ENCODE peak calls at places on chromosomes 13 and 19, in five cellular contexts. One of them, this sample, is unnamed.

GRCh38 chr13:57633141-57633949 is 1.8 kb downstream of the PCDH17 start:
- DNase-seq in brain microvascular endothelial cell: no peak
- DNase-seq in A549: no peak
- DNase-seq in mammary epithelial cell: no peak
- DNase-seq in endothelial cell of umbilical vein: peak; percentile 51
- DNase-seq in this sample: no peak

GRCh38 chr19:42028304-42029216 is 34.5 kb upstream of the ATP1A3 start:
- DNase-seq in brain microvascular endothelial cell: no peak
- DNase-seq in A549: peak; percentile 56
- DNase-seq in mammary epithelial cell: no peak
- DNase-seq in endothelial cell of umbilical vein: no peak
- DNase-seq in this sample: peak; percentile 26

GRCh38 chr13:27621116-27621365 is 651 bp upstream of the POLR1D start:
- DNase-seq in brain microvascular endothelial cell: no peak
- DNase-seq in A549: no peak
- DNase-seq in mammary epithelial cell: no peak
- DNase-seq in endothelial cell of umbilical vein: peak; percentile 69
- DNase-seq in this sample: no peak

GRCh38 chr13:113638806-113639205 is 19.2 kb downstream of the ATP4B start:
- DNase-seq in brain microvascular endothelial cell: no peak
- DNase-seq in A549: no peak
- DNase-seq in mammary epithelial cell: no peak
- DNase-seq in endothelial cell of umbilical vein: no peak
- DNase-seq in this sample: no peak

GRCh38 chr13:112234131-112234875 is 141.9 kb upstream of the SPACA7 start:
- DNase-seq in brain microvascular endothelial cell: no peak
- DNase-seq in A549: no peak
- DNase-seq in mammary epithelial cell: no peak
- DNase-seq in endothelial cell of umbilical vein: no peak
- DNase-seq in this sample: no peak

GRCh38 chr19:43809762-43810696 is 7.8 kb upstream of the LYPD5 start:
- DNase-seq in brain microvascular endothelial cell: peak; percentile 25
- DNase-seq in A549: peak; percentile 82
- DNase-seq in mammary epithelial cell: peak; percentile 60
- DNase-seq in endothelial cell of umbilical vein: peak; percentile 58
- DNase-seq in this sample: peak; percentile 74

GRCh38 chr19:34688592-34688991 is 11.1 kb downstream of the ZNF302 start:
- DNase-seq in brain microvascular endothelial cell: no peak
- DNase-seq in A549: no peak
- DNase-seq in mammary epithelial cell: no peak
- DNase-seq in endothelial cell of umbilical vein: no peak
- DNase-seq in this sample: no peak

GRCh38 chr13:111575719-111576118 is 255.3 kb downstream of the TEX29 start:
- DNase-seq in brain microvascular endothelial cell: no peak
- DNase-seq in A549: no peak
- DNase-seq in mammary epithelial cell: no peak
- DNase-seq in endothelial cell of umbilical vein: no peak
- DNase-seq in this sample: no peak

GRCh38 chr19:2345794-2346663 is 14.0 kb upstream of the TMPRSS9 start:
- DNase-seq in brain microvascular endothelial cell: no peak
- DNase-seq in A549: no peak
- DNase-seq in mammary epithelial cell: no peak
- DNase-seq in endothelial cell of umbilical vein: peak; percentile 37
- DNase-seq in this sample: peak; percentile 29

GRCh38 chr19:16459680-16460079 is 12.1 kb downstream of the EPS15L1 start:
- DNase-seq in brain microvascular endothelial cell: no peak
- DNase-seq in A549: no peak
- DNase-seq in mammary epithelial cell: no peak
- DNase-seq in endothelial cell of umbilical vein: no peak
- DNase-seq in this sample: no peak

GRCh38 chr19:19663292-19664120 is at the start of gene ATP13A1:
- DNase-seq in brain microvascular endothelial cell: peak; percentile 92
- DNase-seq in A549: peak; percentile 95
- DNase-seq in mammary epithelial cell: peak; percentile 98
- DNase-seq in endothelial cell of umbilical vein: peak; percentile 96
- DNase-seq in this sample: peak; percentile 98
- TF ChIP-seq CTCF in brain microvascular endothelial cell: peak; percentile 13
- TF ChIP-seq CTCF in A549: peak; percentile 11
- TF ChIP-seq CTCF in mammary epithelial cell: no peak
- TF ChIP-seq CTCF in endothelial cell of umbilical vein: peak; percentile 34
- TF ChIP-seq CTCF in this sample: no peak

GRCh38 chr13:34941835-34942731 is at the start of gene NBEA:
- DNase-seq in brain microvascular endothelial cell: peak; percentile 19
- DNase-seq in A549: peak; percentile 76
- DNase-seq in mammary epithelial cell: peak; percentile 55
- DNase-seq in endothelial cell of umbilical vein: peak; percentile 80
- DNase-seq in this sample: peak; percentile 70
- TF ChIP-seq CTCF in brain microvascular endothelial cell: peak; percentile 28
- TF ChIP-seq CTCF in A549: no peak
- TF ChIP-seq CTCF in mammary epithelial cell: no peak
- TF ChIP-seq CTCF in endothelial cell of umbilical vein: no peak
- TF ChIP-seq CTCF in this sample: no peak

DNA sequence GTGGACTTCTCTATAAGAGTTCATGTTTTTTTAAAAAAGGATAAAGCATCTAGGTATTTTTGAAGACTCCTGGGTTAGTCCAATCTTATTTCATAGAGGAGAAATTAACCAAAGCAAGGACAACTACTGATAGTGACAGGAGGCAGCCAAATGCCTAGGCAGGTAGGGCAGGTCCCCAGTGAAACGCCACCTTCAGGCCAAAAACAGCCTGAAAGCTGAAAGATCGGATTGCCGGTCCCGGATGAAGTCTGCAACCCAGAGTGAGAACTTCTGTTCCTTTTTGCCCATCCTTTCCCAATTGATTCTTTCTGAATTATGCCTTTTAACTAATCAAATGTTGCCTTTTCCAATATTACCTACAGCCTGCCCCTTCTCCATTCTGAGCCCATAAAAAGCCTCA is 6.1 kb upstream of the GGACT start:
- DNase-seq in brain microvascular endothelial cell: no peak
- DNase-seq in A549: peak; percentile 11
- DNase-seq in mammary epithelial cell: no peak
- DNase-seq in endothelial cell of umbilical vein: no peak
- DNase-seq in this sample: no peak
- TF ChIP-seq CTCF in brain microvascular endothelial cell: peak; percentile 55
- TF ChIP-seq CTCF in A549: peak; percentile 19
- TF ChIP-seq CTCF in mammary epithelial cell: peak; percentile 16
- TF ChIP-seq CTCF in endothelial cell of umbilical vein: peak; percentile 13
- TF ChIP-seq CTCF in this sample: peak; percentile 13

DNA sequence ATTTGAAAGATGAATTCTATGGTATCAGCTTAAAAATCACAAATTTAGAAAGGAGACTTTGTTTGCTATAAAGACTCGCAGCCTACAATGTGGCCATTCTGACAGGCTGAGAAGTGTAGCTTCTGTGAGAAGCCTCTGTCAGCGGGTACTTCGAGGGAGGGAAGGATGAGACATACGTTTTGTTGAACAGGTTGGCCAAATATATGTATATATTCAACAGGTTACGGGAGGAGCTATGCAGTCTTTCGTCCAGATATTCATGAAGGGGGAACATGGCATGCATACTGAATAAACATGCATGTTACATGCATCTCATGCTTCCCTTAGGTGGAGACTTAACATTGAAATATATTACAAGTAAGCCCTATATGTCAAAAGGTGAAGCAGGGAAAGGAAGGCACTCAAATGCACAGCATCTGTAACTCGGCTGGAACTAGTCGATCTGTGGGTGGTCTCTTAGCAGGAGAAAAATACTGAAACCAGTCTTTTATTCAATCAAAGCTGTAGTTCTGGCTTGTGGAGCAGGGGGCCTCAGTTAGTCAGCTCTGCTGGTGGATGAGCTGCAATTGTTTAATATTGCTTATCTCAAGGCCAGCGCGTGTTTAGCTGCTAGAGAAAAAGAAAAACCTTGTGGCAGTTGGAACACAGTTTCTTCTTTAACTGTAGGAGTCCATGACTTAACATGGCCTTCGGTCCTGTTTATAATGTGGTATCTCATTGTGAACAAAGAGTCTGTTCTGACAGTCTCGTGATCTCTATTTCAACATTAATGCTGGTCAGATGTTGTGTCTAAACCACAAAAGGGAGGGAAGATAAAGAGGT is 94.3 kb downstream of the FAM216B start:
- DNase-seq in brain microvascular endothelial cell: peak; percentile 79
- DNase-seq in A549: no peak
- DNase-seq in mammary epithelial cell: no peak
- DNase-seq in endothelial cell of umbilical vein: peak; percentile 31
- DNase-seq in this sample: no peak
- TF ChIP-seq CTCF in brain microvascular endothelial cell: peak; percentile 68
- TF ChIP-seq CTCF in A549: no peak
- TF ChIP-seq CTCF in mammary epithelial cell: no peak
- TF ChIP-seq CTCF in endothelial cell of umbilical vein: peak; percentile 11
- TF ChIP-seq CTCF in this sample: no peak

GRCh38 chr13:99572921-99573320 is 71.6 kb downstream of the TM9SF2 start:
- DNase-seq in brain microvascular endothelial cell: no peak
- DNase-seq in A549: no peak
- DNase-seq in mammary epithelial cell: no peak
- DNase-seq in endothelial cell of umbilical vein: no peak
- DNase-seq in this sample: no peak

GRCh38 chr13:99575376-99575775 is 74.1 kb downstream of the TM9SF2 start:
- DNase-seq in brain microvascular endothelial cell: no peak
- DNase-seq in A549: no peak
- DNase-seq in mammary epithelial cell: no peak
- DNase-seq in endothelial cell of umbilical vein: no peak
- DNase-seq in this sample: no peak

GRCh38 chr13:99580500-99581268 is 79.4 kb downstream of the TM9SF2 start:
- DNase-seq in brain microvascular endothelial cell: no peak
- DNase-seq in A549: no peak
- DNase-seq in mammary epithelial cell: no peak
- DNase-seq in endothelial cell of umbilical vein: no peak
- DNase-seq in this sample: no peak

GRCh38 chr13:99582511-99582910 is 81.2 kb downstream of the TM9SF2 start:
- DNase-seq in brain microvascular endothelial cell: no peak
- DNase-seq in A549: no peak
- DNase-seq in mammary epithelial cell: no peak
- DNase-seq in endothelial cell of umbilical vein: no peak
- DNase-seq in this sample: no peak

GRCh38 chr13:99577934-99578917 is 77.0 kb downstream of the TM9SF2 start:
- DNase-seq in brain microvascular endothelial cell: no peak
- DNase-seq in A549: peak; percentile 22
- DNase-seq in mammary epithelial cell: no peak
- DNase-seq in endothelial cell of umbilical vein: peak; percentile 29
- DNase-seq in this sample: peak; percentile 15
- TF ChIP-seq CTCF in brain microvascular endothelial cell: peak; percentile 49
- TF ChIP-seq CTCF in A549: no peak
- TF ChIP-seq CTCF in mammary epithelial cell: no peak
- TF ChIP-seq CTCF in endothelial cell of umbilical vein: peak; percentile 25
- TF ChIP-seq CTCF in this sample: peak; percentile 12

DNA sequence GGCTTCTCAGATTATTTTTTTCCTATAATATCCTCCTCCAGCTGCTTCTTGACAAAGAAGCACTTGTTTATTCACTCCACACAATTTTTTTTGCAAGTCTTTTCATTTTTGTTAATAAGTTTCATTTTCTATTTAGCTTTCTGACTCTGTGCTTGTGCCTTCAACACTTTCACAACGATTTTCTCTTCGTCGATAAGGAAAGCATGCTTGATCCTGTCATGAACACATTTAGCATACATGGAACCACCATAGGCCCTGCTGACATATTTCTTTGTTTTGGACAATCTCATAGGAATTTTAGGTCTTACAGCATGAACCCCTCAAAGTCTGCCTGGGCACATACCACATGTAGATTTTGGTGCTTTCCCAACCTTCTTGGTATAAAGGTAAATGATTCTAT is 346.0 kb downstream of the KCNRG start:
- DNase-seq in brain microvascular endothelial cell: no peak
- DNase-seq in A549: no peak
- DNase-seq in mammary epithelial cell: no peak
- DNase-seq in endothelial cell of umbilical vein: no peak
- DNase-seq in this sample: no peak
- TF ChIP-seq CTCF in brain microvascular endothelial cell: no peak
- TF ChIP-seq CTCF in A549: no peak
- TF ChIP-seq CTCF in mammary epithelial cell: no peak
- TF ChIP-seq CTCF in endothelial cell of umbilical vein: no peak
- TF ChIP-seq CTCF in this sample: no peak

This sample was measured in MCF 10A.